ENCODE peak calls at places on chromosomes 4 and X, in six cellular contexts. J is NCI-H526 treated with DMSO at 0.1 percent for 48 hours, N is fibroblast of pulmonary artery, I is COR-L47, E is smooth muscle cell of the brain vasculature, B is gastrocnemius medialis. S is an unnamed sample.

GRCh38 chr4:66842401-66842800 is 702.9 kb downstream of the CENPC start:
- DNase-seq in J (no peak), N (no peak), I (no peak), E (no peak), B (no peak), S (no peak)

GRCh38 chr4:38135201-38135600 is 175.0 kb downstream of the PTTG2 start:
- DNase-seq in J (no peak), N (no peak), I (no peak), E (no peak), B (no peak), S (no peak)

GRCh38 chr4:148145475-148145874 is 296.7 kb downstream of the NR3C2 start:
- DNase-seq in J (no peak), N (no peak), I (no peak), E (no peak), B (no peak), S (no peak)

GRCh38 chr4:28225005-28225404 is 1364.4 kb downstream of the STIM2 start:
- DNase-seq in J (no peak), N (peak; percentile 65), I (peak; percentile 41), E (no peak), B (no peak), S (no peak)

GRCh38 chr4:186920486-186920885 is 196.8 kb upstream of the FAT1 start:
- DNase-seq in J (no peak), N (peak; percentile 41), I (no peak), E (no peak), B (no peak), S (no peak)

GRCh38 chr4:25903905-25904747 is 9.9 kb upstream of the SMIM20 start:
- DNase-seq in J (no peak), N (no peak), I (no peak), E (no peak), B (no peak), S (no peak)

GRCh38 chr4:16794816-16795445 is 103.5 kb downstream of the LDB2 start:
- DNase-seq in J (no peak), N (peak; percentile 76), I (peak; percentile 7), E (peak; percentile 40), B (peak; percentile 10), S (peak; percentile 7)

GRCh38 chrX:75038925-75039324 is 113.7 kb upstream of the NEXMIF start:
- DNase-seq in J (no peak), N (peak; percentile 46), I (no peak), E (no peak), B (no peak), S (no peak)

GRCh38 chrX:47172971-47173792 is 20.4 kb upstream of the UBA1 start:
- DNase-seq in J (no peak), N (no peak), I (no peak), E (no peak), B (no peak), S (no peak)

S was measured in Daoy.